ENCODE peak calls at places on chromosome 1, in five cellular contexts. One of them, this sample, is unnamed. For H3K36me3 and H3K27me3, the result is how much of the 10 kb centered on the place peaks cover.

GRCh38 chr1:64323054-64323453 is 119.6 kb downstream of the UBE2U start:
- DNase-seq in small intestine: no peak
- DNase-seq in GM23338: no peak
- DNase-seq in tibial nerve: no peak
- DNase-seq in BE2C: no peak
- DNase-seq in this sample: no peak

GRCh38 chr1:152244576-152244975 is 20.6 kb upstream of the HRNR start:
- DNase-seq in small intestine: no peak
- DNase-seq in GM23338: no peak
- DNase-seq in tibial nerve: no peak
- DNase-seq in BE2C: no peak
- DNase-seq in this sample: no peak

GRCh38 chr1:204084247-204084772 is 11.4 kb downstream of the SOX13 start:
- DNase-seq in small intestine: peak
- DNase-seq in GM23338: peak
- DNase-seq in tibial nerve: no peak
- DNase-seq in BE2C: no peak
- DNase-seq in this sample: peak

GRCh38 chr1:34127006-34128000 is 37.7 kb downstream of the CSMD2 start:
- DNase-seq in small intestine: no peak
- DNase-seq in GM23338: no peak
- DNase-seq in tibial nerve: no peak
- DNase-seq in BE2C: no peak
- DNase-seq in this sample: no peak

GRCh38 chr1:61084560-61084991 is 2.2 kb downstream of the NFIA start:
- DNase-seq in small intestine: no peak
- DNase-seq in GM23338: no peak
- DNase-seq in tibial nerve: no peak
- DNase-seq in BE2C: no peak
- DNase-seq in this sample: no peak

GRCh38 chr1:167291539-167292195 is 71.0 kb downstream of the POU2F1 start:
- DNase-seq in small intestine: no peak
- DNase-seq in GM23338: no peak
- DNase-seq in tibial nerve: no peak
- DNase-seq in BE2C: no peak
- DNase-seq in this sample: no peak

GRCh38 chr1:207882692-207883091 is 28.2 kb downstream of the CD34 start:
- DNase-seq in small intestine: no peak
- DNase-seq in GM23338: no peak
- DNase-seq in tibial nerve: no peak
- DNase-seq in BE2C: no peak
- DNase-seq in this sample: no peak

GRCh38 chr1:109161836-109162606 is 48.1 kb downstream of the ELAPOR1 start:
- DNase-seq in small intestine: peak
- DNase-seq in GM23338: peak
- DNase-seq in tibial nerve: peak
- DNase-seq in BE2C: peak
- DNase-seq in this sample: peak

GRCh38 chr1:11822091-11822490 is 16.1 kb downstream of the CLCN6 start:
- DNase-seq in small intestine: no peak
- DNase-seq in GM23338: no peak
- DNase-seq in tibial nerve: no peak
- DNase-seq in BE2C: no peak
- DNase-seq in this sample: no peak

GRCh38 chr1:78617615-78618026 is 2.6 kb upstream of the IFI44L start:
- DNase-seq in small intestine: peak
- DNase-seq in GM23338: peak
- DNase-seq in tibial nerve: peak
- DNase-seq in BE2C: peak
- DNase-seq in this sample: peak

GRCh38 chr1:17545354-17545753 is 5.9 kb downstream of the ARHGEF10L start:
- DNase-seq in small intestine: peak
- DNase-seq in GM23338: no peak
- DNase-seq in tibial nerve: no peak
- DNase-seq in BE2C: no peak
- DNase-seq in this sample: no peak

GRCh38 chr1:1797731-1798341 is 19.6 kb upstream of the NADK start:
- DNase-seq in small intestine: peak
- DNase-seq in GM23338: no peak
- DNase-seq in tibial nerve: no peak
- DNase-seq in BE2C: no peak
- DNase-seq in this sample: no peak

GRCh38 chr1:1796466-1796865 is 18.2 kb upstream of the NADK start:
- DNase-seq in small intestine: no peak
- DNase-seq in GM23338: peak
- DNase-seq in tibial nerve: no peak
- DNase-seq in BE2C: no peak
- DNase-seq in this sample: peak

GRCh38 chr1:1788646-1789431 is 10.6 kb upstream of the NADK start:
- DNase-seq in small intestine: peak
- DNase-seq in GM23338: peak
- DNase-seq in tibial nerve: no peak
- DNase-seq in BE2C: peak
- DNase-seq in this sample: peak

GRCh38 chr1:1794999-1795398 is 16.7 kb upstream of the NADK start:
- DNase-seq in small intestine: no peak
- DNase-seq in GM23338: peak
- DNase-seq in tibial nerve: no peak
- DNase-seq in BE2C: no peak
- DNase-seq in this sample: peak

DNA sequence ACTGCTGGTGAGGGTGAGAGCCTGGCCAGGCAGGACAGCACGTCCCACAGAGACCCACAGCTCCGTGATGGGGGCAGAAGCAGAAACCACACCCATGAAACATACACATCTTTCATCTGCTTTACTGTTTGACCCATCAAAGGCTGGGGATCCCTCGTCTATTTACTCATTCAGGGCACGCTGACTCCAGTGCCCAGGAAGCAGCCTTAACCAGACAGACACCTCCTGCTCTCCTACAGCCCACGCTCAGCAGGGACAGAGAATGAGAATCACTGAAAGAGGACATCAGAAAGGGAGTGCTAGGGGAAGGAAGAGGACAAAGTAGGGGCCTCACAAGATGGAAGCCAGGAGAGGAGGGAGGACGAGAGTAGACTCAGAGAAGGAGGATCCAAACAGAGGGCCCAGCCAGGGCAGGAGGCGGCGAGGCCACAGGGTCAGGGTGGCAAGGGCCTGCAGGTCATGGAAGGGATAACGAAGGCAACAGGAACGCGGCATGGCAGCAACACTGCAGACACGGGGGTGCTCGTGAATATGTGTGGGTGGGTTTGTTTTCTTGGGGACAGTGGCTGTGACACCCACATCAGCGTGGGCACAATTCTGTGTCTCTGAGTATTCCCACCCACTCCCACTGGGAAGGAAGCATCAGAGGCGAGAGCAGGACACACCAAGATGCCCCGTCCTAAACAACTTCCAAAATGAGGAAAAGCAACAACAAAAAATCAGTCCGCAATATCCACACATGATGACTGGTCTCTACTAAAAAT is 15.4 kb upstream of the NADK start:
- DNase-seq in small intestine: no peak
- DNase-seq in GM23338: no peak
- DNase-seq in tibial nerve: no peak
- DNase-seq in BE2C: no peak
- DNase-seq in this sample: no peak
- H3K36me3 ChIP-seq in small intestine: under half
- H3K36me3 ChIP-seq in GM23338: under half
- H3K36me3 ChIP-seq in tibial nerve: under half
- H3K36me3 ChIP-seq in BE2C: half or more
- H3K36me3 ChIP-seq in this sample: under half

DNA sequence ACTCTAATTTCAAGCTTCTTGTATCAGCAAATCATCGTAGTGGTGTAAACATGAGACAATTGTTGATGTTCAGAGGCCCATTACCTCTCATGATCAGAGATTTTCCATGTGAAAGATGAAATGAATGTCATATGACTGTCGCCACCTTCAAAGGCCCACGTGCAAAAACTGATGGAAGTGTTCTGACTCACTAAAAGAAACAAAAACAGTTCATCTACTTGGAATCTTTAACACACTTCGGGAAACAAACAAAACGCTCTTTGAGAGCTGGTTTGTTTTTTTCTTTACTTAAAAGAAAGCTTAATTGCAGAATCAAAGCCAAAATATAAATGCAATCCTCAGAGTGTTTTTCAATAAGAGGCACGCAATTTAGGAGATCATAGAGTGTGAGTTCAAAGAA is 100.8 kb downstream of the PLPPR4 start:
- DNase-seq in small intestine: no peak
- DNase-seq in GM23338: no peak
- DNase-seq in tibial nerve: no peak
- DNase-seq in BE2C: no peak
- DNase-seq in this sample: no peak
- H3K4me3 ChIP-seq in small intestine: no peak
- H3K4me3 ChIP-seq in GM23338: no peak
- H3K4me3 ChIP-seq in tibial nerve: no peak
- H3K4me3 ChIP-seq in BE2C: no peak
- H3K4me3 ChIP-seq in this sample: no peak

DNA sequence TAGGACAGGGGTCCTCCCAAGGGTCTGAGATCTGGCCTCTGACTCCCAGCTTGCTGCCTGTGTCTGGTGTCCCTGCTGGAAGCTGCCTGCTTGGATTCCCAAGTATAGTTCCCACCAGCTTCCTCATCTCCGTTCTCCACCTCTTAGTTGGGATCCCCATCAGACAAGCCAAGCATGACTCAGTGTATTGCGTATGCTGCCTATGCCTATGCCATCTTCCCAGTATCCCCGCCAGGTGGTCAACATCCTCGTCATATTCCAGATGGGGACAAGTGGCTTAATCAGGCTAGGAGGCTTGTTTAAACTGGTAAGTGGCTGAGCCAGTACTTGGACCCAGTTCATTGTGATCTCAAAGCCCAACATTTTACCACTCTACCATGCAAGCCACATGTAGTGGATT is 204.4 kb downstream of the GRIK3 start:
- DNase-seq in small intestine: no peak
- DNase-seq in GM23338: no peak
- DNase-seq in tibial nerve: no peak
- DNase-seq in BE2C: no peak
- DNase-seq in this sample: no peak
- H3K27me3 ChIP-seq in small intestine: under half
- H3K27me3 ChIP-seq in GM23338: under half
- H3K27me3 ChIP-seq in tibial nerve: under half
- H3K27me3 ChIP-seq in BE2C: under half
- H3K27me3 ChIP-seq in this sample: under half

GRCh38 chr1:14812189-14812588 is 213.7 kb downstream of the KAZN start:
- DNase-seq in small intestine: no peak
- DNase-seq in GM23338: no peak
- DNase-seq in tibial nerve: no peak
- DNase-seq in BE2C: no peak
- DNase-seq in this sample: no peak
- H3K36me3 ChIP-seq in small intestine: under half
- H3K36me3 ChIP-seq in GM23338: under half
- H3K36me3 ChIP-seq in tibial nerve: under half
- H3K36me3 ChIP-seq in BE2C: under half
- H3K36me3 ChIP-seq in this sample: under half